ENCODE peak calls at places on chromosome 20, in ten cellular contexts. H is ovary, U is OCI-LY7, N is kidney, E is NT2/D1, B is cardiac muscle cell, F is uterus, X is mucosa of descending colon, W is heart right ventricle, T is fibroblast of lung. K is an unnamed sample. For H3K4me1, the result is how much of the 10 kb centered on the place peaks cover.

GRCh38 chr20:35497780-35498189 is 31.7 kb downstream of the C20orf173 start:
- DNase-seq in H (peak), U (no peak), N (peak), E (no peak), B (no peak), F (peak), X (peak), W (peak), T (no peak), K (no peak)

GRCh38 chr20:22446613-22447447 is 137.5 kb downstream of the FOXA2 start:
- DNase-seq in H (no peak), U (no peak), N (no peak), E (no peak), B (no peak), F (no peak), X (no peak), W (no peak), T (no peak), K (no peak)

GRCh38 chr20:38032585-38033329 is 499 bp downstream of the TTI1 start:
- DNase-seq in H (peak), U (peak), N (no peak), E (no peak), B (no peak), F (no peak), X (no peak), W (no peak), T (no peak), K (no peak)

GRCh38 chr20:38221041-38221589 is 39.4 kb downstream of the KIAA1755 start:
- DNase-seq in H (peak), U (peak), N (peak), E (peak), B (peak), F (peak), X (peak), W (peak), T (peak), K (peak)

GRCh38 chr20:23869520-23869919 is 10.0 kb downstream of the CST5 start:
- DNase-seq in H (no peak), U (no peak), N (no peak), E (no peak), B (no peak), F (no peak), X (no peak), W (no peak), T (no peak), K (no peak)

GRCh38 chr20:41176711-41177552 is 39.6 kb downstream of the PLCG1 start:
- DNase-seq in H (no peak), U (no peak), N (no peak), E (no peak), B (no peak), F (no peak), X (no peak), W (no peak), T (no peak), K (no peak)

GRCh38 chr20:17834804-17835203 is 133.8 kb downstream of the SNX5 start:
- DNase-seq in H (no peak), U (no peak), N (no peak), E (no peak), B (no peak), F (no peak), X (no peak), W (peak), T (no peak), K (no peak)

GRCh38 chr20:19492937-19493336 is 265.1 kb upstream of the RIN2 start:
- DNase-seq in H (no peak), U (no peak), N (no peak), E (no peak), B (no peak), F (no peak), X (no peak), W (no peak), T (no peak), K (no peak)

GRCh38 chr20:6178537-6178936 is 55.7 kb upstream of the FERMT1 start:
- DNase-seq in H (no peak), U (peak), N (no peak), E (peak), B (peak), F (no peak), X (no peak), W (peak), T (peak), K (no peak)

GRCh38 chr20:37379967-37380828 is 34.3 kb downstream of the SRC start:
- DNase-seq in H (peak), U (no peak), N (peak), E (no peak), B (no peak), F (no peak), X (peak), W (no peak), T (peak), K (peak)

GRCh38 chr20:36575066-36575743 is 1.8 kb downstream of the TGIF2 start:
- DNase-seq in H (peak), U (peak), N (peak), E (no peak), B (peak), F (peak), X (peak), W (peak), T (peak), K (peak)

GRCh38 chr20:24289737-24290481 is 179.5 kb upstream of the SYNDIG1 start:
- DNase-seq in H (no peak), U (no peak), N (no peak), E (no peak), B (no peak), F (no peak), X (no peak), W (no peak), T (no peak), K (no peak)

GRCh38 chr20:25051386-25052155 is 6.4 kb downstream of the ACSS1 start:
- DNase-seq in H (no peak), U (no peak), N (no peak), E (no peak), B (no peak), F (peak), X (no peak), W (no peak), T (no peak), K (no peak)

GRCh38 chr20:13022401-13023170 is 13.8 kb downstream of the SPTLC3 start:
- DNase-seq in H (no peak), U (no peak), N (no peak), E (no peak), B (no peak), F (no peak), X (no peak), W (no peak), T (peak), K (no peak)

GRCh38 chr20:16438100-16438499 is 135.1 kb downstream of the KIF16B start:
- DNase-seq in H (no peak), U (no peak), N (no peak), E (no peak), B (no peak), F (no peak), X (no peak), W (peak), T (no peak), K (no peak)

GRCh38 chr20:13694420-13695150 is 55.9 kb upstream of the TASP1 start:
- DNase-seq in H (no peak), U (no peak), N (no peak), E (no peak), B (no peak), F (no peak), X (no peak), W (no peak), T (peak), K (peak)

GRCh38 chr20:61753987-61754956 is 311.4 kb downstream of the TAF4 start:
- DNase-seq in H (no peak), U (no peak), N (peak), E (no peak), B (no peak), F (no peak), X (no peak), W (no peak), T (no peak), K (no peak)

GRCh38 chr20:21527908-21528307 is 14.0 kb upstream of the NKX2-2 start:
- DNase-seq in H (no peak), U (no peak), N (no peak), E (no peak), B (no peak), F (no peak), X (no peak), W (no peak), T (no peak), K (no peak)

GRCh38 chr20:4937422-4938319 is 63.6 kb downstream of the SLC23A2 start:
- DNase-seq in H (no peak), U (no peak), N (no peak), E (no peak), B (no peak), F (no peak), X (no peak), W (no peak), T (no peak), K (no peak)

GRCh38 chr20:32595143-32595542 is 10.0 kb upstream of the NOL4L start:
- DNase-seq in H (no peak), U (no peak), N (no peak), E (no peak), B (no peak), F (no peak), X (no peak), W (no peak), T (no peak), K (no peak)

GRCh38 chr20:35311409-35311808 is 19.2 kb upstream of the FAM83C start:
- DNase-seq in H (no peak), U (no peak), N (no peak), E (no peak), B (no peak), F (no peak), X (peak), W (no peak), T (peak), K (no peak)

GRCh38 chr20:36646678-36647077 is 682 bp upstream of the SLA2 start:
- DNase-seq in H (no peak), U (no peak), N (no peak), E (no peak), B (no peak), F (no peak), X (no peak), W (no peak), T (no peak), K (no peak)

GRCh38 chr20:62252342-62252966 is 14.1 kb downstream of the OSBPL2 start:
- DNase-seq in H (no peak), U (no peak), N (no peak), E (no peak), B (no peak), F (no peak), X (no peak), W (no peak), T (no peak), K (peak)

GRCh38 chr20:53679597-53680309 is 86.1 kb upstream of the ZNF217 start:
- DNase-seq in H (no peak), U (no peak), N (no peak), E (no peak), B (no peak), F (no peak), X (no peak), W (no peak), T (peak), K (no peak)

GRCh38 chr20:3751664-3752385 is 15.7 kb downstream of the ADISSP start:
- DNase-seq in H (no peak), U (no peak), N (no peak), E (peak), B (peak), F (no peak), X (peak), W (peak), T (peak), K (peak)

GRCh38 chr20:64090165-64090564 is 6.0 kb upstream of the LKAAEAR1 start:
- DNase-seq in H (no peak), U (no peak), N (no peak), E (no peak), B (no peak), F (no peak), X (no peak), W (no peak), T (no peak), K (peak)

GRCh38 chr20:4108495-4109306 is 93.3 kb upstream of the RNF24 start:
- DNase-seq in H (peak), U (peak), N (no peak), E (peak), B (peak), F (peak), X (no peak), W (peak), T (peak), K (no peak)

GRCh38 chr20:2865630-2866029 is 7.7 kb upstream of the PTPRA start:
- DNase-seq in H (no peak), U (peak), N (no peak), E (no peak), B (no peak), F (no peak), X (no peak), W (no peak), T (no peak), K (no peak)

GRCh38 chr20:37534401-37535157 is 6.9 kb upstream of the BLCAP start:
- DNase-seq in H (peak), U (peak), N (no peak), E (peak), B (peak), F (peak), X (no peak), W (peak), T (peak), K (no peak)

GRCh38 chr20:48962976-48963730 is 41.6 kb downstream of the ARFGEF2 start:
- DNase-seq in H (no peak), U (no peak), N (no peak), E (no peak), B (no peak), F (no peak), X (no peak), W (no peak), T (no peak), K (no peak)

GRCh38 chr20:432208-432607 is 24.1 kb downstream of the RBCK1 start:
- DNase-seq in H (no peak), U (no peak), N (no peak), E (no peak), B (no peak), F (no peak), X (no peak), W (no peak), T (no peak), K (no peak)

GRCh38 chr20:1465470-1466210 is 1.0 kb downstream of the NSFL1C start:
- DNase-seq in H (no peak), U (no peak), N (no peak), E (no peak), B (no peak), F (no peak), X (no peak), W (no peak), T (peak), K (no peak)

GRCh38 chr20:41370176-41370575 is 3.6 kb upstream of the EMILIN3 start:
- DNase-seq in H (peak), U (no peak), N (no peak), E (no peak), B (no peak), F (no peak), X (peak), W (no peak), T (no peak), K (no peak)

GRCh38 chr20:54229566-54229965 is 21.7 kb downstream of the PFDN4 start:
- DNase-seq in H (no peak), U (no peak), N (no peak), E (no peak), B (no peak), F (no peak), X (no peak), W (no peak), T (no peak), K (no peak)

GRCh38 chr20:63680427-63680826 is 16.0 kb upstream of the TNFRSF6B start:
- DNase-seq in H (no peak), U (no peak), N (peak), E (no peak), B (no peak), F (no peak), X (peak), W (no peak), T (no peak), K (no peak)

GRCh38 chr20:36084897-36085617 is 69.5 kb upstream of the EPB41L1 start:
- DNase-seq in H (no peak), U (no peak), N (no peak), E (no peak), B (no peak), F (no peak), X (no peak), W (no peak), T (peak), K (no peak)

GRCh38 chr20:25071722-25072121 is 10.2 kb downstream of the VSX1 start:
- DNase-seq in H (no peak), U (no peak), N (no peak), E (no peak), B (no peak), F (no peak), X (no peak), W (peak), T (no peak), K (no peak)

GRCh38 chr20:19275630-19276071 is 63.2 kb downstream of the SLC24A3 start:
- DNase-seq in H (peak), U (no peak), N (peak), E (no peak), B (no peak), F (peak), X (peak), W (peak), T (no peak), K (no peak)

GRCh38 chr20:58662142-58662473 is 11.0 kb downstream of the STX16 start:
- DNase-seq in H (no peak), U (no peak), N (no peak), E (no peak), B (no peak), F (no peak), X (no peak), W (no peak), T (no peak), K (no peak)

GRCh38 chr20:58660855-58661254 is 9.8 kb downstream of the STX16 start:
- DNase-seq in H (no peak), U (no peak), N (no peak), E (no peak), B (no peak), F (no peak), X (no peak), W (no peak), T (no peak), K (no peak)

GRCh38 chr20:58661298-58662141 is 10.4 kb downstream of the STX16 start:
- DNase-seq in H (no peak), U (peak), N (no peak), E (no peak), B (no peak), F (no peak), X (no peak), W (no peak), T (no peak), K (no peak)

GRCh38 chr20:58656825-58657224 is 5.7 kb downstream of the STX16 start:
- DNase-seq in H (no peak), U (no peak), N (no peak), E (no peak), B (no peak), F (no peak), X (no peak), W (no peak), T (no peak), K (no peak)

GRCh38 chr20:58659841-58660240 is 8.8 kb downstream of the STX16 start:
- DNase-seq in H (no peak), U (no peak), N (no peak), E (no peak), B (no peak), F (no peak), X (no peak), W (no peak), T (no peak), K (no peak)
- H3K4me1 ChIP-seq in H (under half), U (half or more), N (under half), E (under half), B (half or more), F (under half), X (under half), W (under half), T (under half), K (half or more)

DNA sequence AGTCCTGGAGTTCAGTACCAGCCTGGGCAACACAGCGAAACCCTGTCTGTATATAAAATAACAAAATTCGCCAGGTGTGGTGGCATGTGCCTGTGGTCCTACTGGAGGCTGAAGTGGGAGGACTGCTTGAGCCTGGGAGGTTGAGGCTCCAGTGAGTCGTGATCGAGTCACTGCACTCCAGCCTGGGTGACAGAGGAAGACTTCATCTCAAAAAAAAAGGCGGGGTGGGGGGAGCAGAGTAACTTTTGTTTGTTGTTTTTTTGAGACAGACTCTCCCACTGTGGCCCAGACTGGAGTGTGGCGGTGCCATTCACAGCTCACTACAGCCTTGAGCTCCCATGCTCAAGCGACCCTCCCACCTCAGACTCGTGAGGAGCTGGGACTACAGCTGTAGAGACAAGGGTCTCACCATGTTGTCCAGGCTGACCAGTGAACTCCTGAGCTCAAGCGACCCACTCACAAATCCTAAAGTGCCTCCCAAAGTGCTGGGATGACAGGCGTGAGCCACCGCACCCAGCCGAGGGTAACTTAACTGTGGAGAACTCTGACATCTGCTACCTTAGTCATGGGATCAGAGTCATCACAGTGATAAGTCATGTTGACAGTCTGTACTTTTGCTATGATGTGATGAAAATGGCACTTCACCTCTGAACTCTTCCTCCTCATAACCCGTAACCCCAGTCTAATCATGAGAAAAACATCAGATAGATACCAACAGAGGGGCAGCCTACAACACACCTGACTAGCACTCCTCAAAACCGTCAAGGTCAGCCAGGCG is 16.5 kb downstream of the PEDS1 start:
- DNase-seq in H (no peak), U (no peak), N (no peak), E (no peak), B (no peak), F (no peak), X (no peak), W (no peak), T (peak), K (no peak)
- H3K4me1 ChIP-seq in H (under half), U (under half), N (under half), E (under half), B (under half), F (under half), X (under half), W (under half), T (under half), K (half or more)

GRCh38 chr20:51193066-51193772 is 170.3 kb upstream of the KCNG1 start:
- DNase-seq in H (no peak), U (no peak), N (no peak), E (no peak), B (no peak), F (no peak), X (no peak), W (no peak), T (peak), K (no peak)

GRCh38 chr20:51189814-51190782 is 167.2 kb upstream of the KCNG1 start:
- DNase-seq in H (no peak), U (no peak), N (no peak), E (no peak), B (no peak), F (no peak), X (no peak), W (no peak), T (no peak), K (no peak)

GRCh38 chr20:51188941-51189340 is 166.0 kb upstream of the KCNG1 start:
- DNase-seq in H (no peak), U (no peak), N (no peak), E (no peak), B (no peak), F (no peak), X (no peak), W (no peak), T (no peak), K (no peak)

GRCh38 chr20:51187318-51187717 is 164.4 kb upstream of the KCNG1 start:
- DNase-seq in H (no peak), U (no peak), N (no peak), E (no peak), B (no peak), F (no peak), X (no peak), W (no peak), T (no peak), K (no peak)

DNA sequence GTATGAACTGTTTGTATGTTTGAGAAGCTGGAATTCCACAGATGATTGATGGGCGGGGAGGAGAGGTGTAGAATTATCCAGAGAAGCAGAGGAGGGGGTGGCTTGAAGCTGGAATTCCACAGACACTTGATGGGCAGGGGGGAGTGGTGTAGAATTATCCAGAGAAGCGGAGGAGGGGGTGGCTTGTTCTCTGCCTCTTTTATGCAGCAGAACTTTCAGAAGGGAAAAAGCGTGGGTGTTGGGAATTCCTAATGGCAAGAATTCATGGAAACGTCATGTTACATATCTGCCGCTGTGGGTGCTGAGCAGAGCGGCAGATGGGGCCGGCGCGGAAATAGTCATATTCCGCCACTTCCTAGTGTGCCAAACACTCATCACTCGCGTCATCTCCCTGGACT is 167.9 kb upstream of the KCNG1 start:
- DNase-seq in H (no peak), U (no peak), N (no peak), E (no peak), B (peak), F (no peak), X (no peak), W (no peak), T (peak), K (no peak)
- H3K4me1 ChIP-seq in H (under half), U (under half), N (under half), E (under half), B (under half), F (under half), X (under half), W (under half), T (under half), K (under half)

GRCh38 chr20:47356220-47356525 is 326 bp downstream of the ZMYND8 start:
- DNase-seq in H (no peak), U (no peak), N (no peak), E (no peak), B (no peak), F (no peak), X (no peak), W (no peak), T (no peak), K (no peak)
- H3K4me1 ChIP-seq in H (half or more), U (half or more), N (half or more), E (under half), B (half or more), F (under half), X (half or more), W (half or more), T (half or more), K (half or more)